ENCODE peak calls at places on chromosome 1, in four cellular contexts. M is IMR-90, J is H9, G is H1. T is an unnamed sample.
A peak's percentile ranks its signal among the peaks of the same experiment; 100 is the strongest.

GRCh38 chr1:234955107-234955731 is 173.4 kb downstream of the TOMM20 start:
- DNase-seq in G (no peak), J (no peak), M (peak; percentile 59), T (no peak)

GRCh38 chr1:24925082-24925779 is 4.8 kb downstream of the RUNX3 start:
- DNase-seq in G (no peak), J (no peak), M (no peak), T (no peak)

GRCh38 chr1:19353596-19353995 is 41.5 kb downstream of the SLC66A1 start:
- DNase-seq in J (peak; percentile 89), G (peak; percentile 73), M (no peak), T (peak; percentile 78)

GRCh38 chr1:66723985-66724384 is 28.3 kb upstream of the DYNLT5 start:
- DNase-seq in G (no peak), M (peak; percentile 72), J (no peak), T (no peak)

GRCh38 chr1:48767957-48768510 is 8.7 kb downstream of the BEND5 start:
- DNase-seq in M (peak; percentile 15), J (no peak), G (no peak), T (no peak)

GRCh38 chr1:73273886-73274285 is 924.1 kb downstream of the LRRIQ3 start:
- DNase-seq in J (no peak), G (no peak), M (no peak), T (no peak)

GRCh38 chr1:219304227-219305226 is 130.8 kb downstream of the LYPLAL1 start:
- DNase-seq in M (peak; percentile 67), G (no peak), J (no peak), T (peak; percentile 57)

GRCh38 chr1:200095057-200095577 is 67.6 kb downstream of the NR5A2 start:
- DNase-seq in M (no peak), G (no peak), J (no peak), T (no peak)

GRCh38 chr1:28804071-28804470 is 7.9 kb upstream of the OPRD1 start:
- DNase-seq in M (no peak), G (no peak), J (no peak), T (no peak)

GRCh38 chr1:203448521-203449061 is 27.0 kb upstream of the PRELP start:
- DNase-seq in G (no peak), J (no peak), M (no peak), T (peak; percentile 87)

GRCh38 chr1:204852854-204853253 is 17.8 kb upstream of the NFASC start:
- DNase-seq in M (no peak), G (no peak), J (no peak), T (no peak)
- H3K56ac ChIP-seq in M (no peak overlapping the region), G (no peak overlapping the region), J (no peak overlapping the region), T (no peak overlapping the region)

GRCh38 chr1:177558372-177558771 is 387.6 kb downstream of the BRINP2 start:
- DNase-seq in M (no peak), J (no peak), G (no peak), T (no peak)
- H3K56ac ChIP-seq in M (no peak overlapping the region), J (no peak overlapping the region), G (no peak overlapping the region), T (no peak overlapping the region)

DNA sequence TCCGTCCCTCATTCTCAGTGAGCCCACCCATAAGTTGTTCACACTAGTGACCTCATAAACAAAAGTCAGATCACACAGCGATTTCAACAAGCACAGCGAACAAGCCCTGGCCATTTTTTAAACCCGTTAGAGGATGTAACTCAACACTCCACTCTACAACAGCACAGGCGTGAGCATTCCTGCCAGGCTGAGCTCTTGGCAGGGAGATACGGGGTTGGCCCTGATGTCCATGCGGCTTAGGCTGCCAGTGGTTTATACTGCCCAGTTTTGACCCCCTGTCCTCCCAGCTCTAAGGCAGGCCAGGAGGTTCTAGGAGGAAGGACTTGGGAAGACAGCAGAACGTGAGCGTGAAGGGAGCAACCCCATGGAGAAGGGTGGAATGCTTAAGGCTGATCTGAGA is 35.0 kb downstream of the PARP1 start:
- DNase-seq in M (no peak), G (no peak), J (no peak), T (no peak)
- H3K56ac ChIP-seq in M (no peak overlapping the region), G (no peak overlapping the region), J (no peak overlapping the region), T (no peak overlapping the region)

DNA sequence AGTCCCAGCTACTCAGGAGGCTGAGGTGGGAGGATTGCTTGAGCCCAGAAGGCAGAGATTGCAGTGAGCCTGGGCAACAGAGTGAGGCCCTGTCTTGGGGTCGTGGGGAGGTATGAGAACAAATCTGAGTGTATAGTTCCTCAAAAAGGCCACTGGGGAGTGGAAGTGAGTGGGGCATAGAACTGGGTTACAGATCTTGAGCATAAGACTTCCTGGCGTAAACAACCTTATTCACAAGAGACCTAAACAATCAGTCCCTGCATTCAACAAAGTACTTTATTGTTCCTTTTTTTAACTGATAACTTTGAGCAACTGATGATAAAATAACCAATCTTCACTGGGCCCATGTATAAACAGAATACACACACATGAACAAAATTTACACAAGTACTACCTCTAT is 72.7 kb upstream of the MUTYH start:
- DNase-seq in M (no peak), J (no peak), G (no peak), T (no peak)
- H3K56ac ChIP-seq in M (no peak overlapping the region), J (no peak overlapping the region), G (no peak overlapping the region), T (no peak overlapping the region)

GRCh38 chr1:1914842-1915692 is at the start of gene CALML6:
- DNase-seq in J (peak; percentile 24), M (no peak), G (no peak), T (no peak)
- H3K56ac ChIP-seq in J (no peak within 1 kb of the TSS), M (no peak within 1 kb of the TSS), G (no peak within 1 kb of the TSS), T (no peak within 1 kb of the TSS)

DNA sequence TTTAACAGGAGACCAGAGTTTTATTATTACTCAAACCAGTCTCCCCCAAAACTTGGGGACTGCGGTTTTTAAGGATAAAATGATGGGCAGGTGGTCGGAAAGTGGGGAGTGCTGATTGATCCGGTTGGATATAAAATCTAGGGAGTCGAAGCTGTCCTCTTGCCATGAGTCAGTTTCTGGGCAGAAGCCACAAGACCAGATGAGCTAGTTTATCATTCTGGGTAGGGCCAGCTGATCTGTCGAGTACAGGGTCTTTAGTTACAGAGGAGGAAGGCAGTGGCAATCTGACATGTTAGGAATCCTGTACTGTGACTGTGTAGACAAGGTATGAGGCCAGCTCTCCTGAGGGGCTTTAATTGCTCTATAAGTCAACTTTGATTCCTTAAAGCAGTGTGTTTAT is 22.9 kb upstream of the FOXE3 start:
- DNase-seq in M (peak; percentile 56), J (no peak), G (no peak), T (no peak)
- H3K56ac ChIP-seq in M (no peak overlapping the region), J (no peak overlapping the region), G (no peak overlapping the region), T (no peak overlapping the region)

DNA sequence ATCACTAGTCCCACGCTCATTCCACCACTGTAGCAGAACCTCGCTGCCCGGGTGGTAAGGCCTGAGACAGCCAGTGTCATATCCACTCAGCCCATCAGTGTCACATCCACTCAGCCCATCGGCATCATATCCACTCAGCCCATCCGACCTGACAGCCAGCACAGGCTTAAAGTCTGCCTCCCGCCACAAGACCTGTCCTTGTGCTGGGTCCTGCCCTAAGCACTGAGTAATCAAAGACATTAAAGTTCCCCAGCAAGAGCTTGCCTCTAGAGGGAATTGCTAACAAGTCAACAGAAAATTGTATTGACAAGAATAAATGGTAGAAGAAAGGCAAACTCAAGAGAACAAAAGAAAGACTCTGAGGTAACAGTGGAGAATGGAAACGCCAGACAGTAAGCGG is 1.4 kb downstream of the ITLN1 start:
- DNase-seq in G (no peak), M (no peak), J (no peak), T (no peak)
- H3K56ac ChIP-seq in G (no peak overlapping the region), M (no peak overlapping the region), J (no peak overlapping the region), T (no peak overlapping the region)

DNA sequence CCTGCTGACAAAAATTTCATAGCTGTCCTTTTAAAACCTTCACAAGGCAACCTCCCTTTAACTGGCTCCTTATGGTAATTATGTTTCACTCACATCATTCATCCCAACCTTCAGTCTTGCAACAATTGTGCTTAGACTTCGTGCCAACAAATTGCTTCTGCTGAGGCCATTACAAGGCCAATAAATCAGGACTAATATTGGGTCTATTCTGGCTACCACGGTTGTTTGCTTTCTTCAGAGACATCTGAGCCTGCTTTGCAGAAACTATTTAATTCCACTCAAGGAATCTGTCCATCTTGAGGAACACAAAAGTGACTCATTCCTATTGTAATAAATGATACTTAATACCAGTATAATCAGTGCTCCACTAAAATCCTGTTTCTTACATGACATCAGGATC is 2.6 kb upstream of the GSTM4 start:
- DNase-seq in G (no peak), J (no peak), M (no peak), T (no peak)
- H3K56ac ChIP-seq in G (no peak overlapping the region), J (no peak overlapping the region), M (no peak overlapping the region), T (no peak overlapping the region)

T was measured in mesendoderm.